ENCODE peak calls at places on chromosome 11, in four cellular contexts. R is RWPE2, F is sigmoid colon, J is ascending aorta. O is an unnamed sample.

GRCh38 chr11:123033895-123034294 is 28.0 kb downstream of the HSPA8 start:
- DNase-seq in J (no peak), F (no peak), R (no peak), O (no peak)

GRCh38 chr11:132062541-132062940 is 692.1 kb downstream of the NTM start:
- DNase-seq in R (no peak), F (no peak), J (no peak), O (no peak)

GRCh38 chr11:74318241-74318932 is 6.9 kb upstream of the P4HA3 start:
- DNase-seq in J (no peak), R (no peak), F (no peak), O (no peak)

GRCh38 chr11:130068986-130069683 is 559 bp upstream of the APLP2 start:
- DNase-seq in J (peak), R (peak), F (peak), O (no peak)

GRCh38 chr11:96614846-96615245 is 225.0 kb downstream of the JRKL start:
- DNase-seq in R (no peak), J (no peak), F (no peak), O (no peak)

GRCh38 chr11:61277973-61278565 is 17.0 kb downstream of the VWCE start:
- DNase-seq in F (no peak), J (no peak), R (no peak), O (no peak)

GRCh38 chr11:109795234-109795633 is 298.0 kb upstream of the ZC3H12C start:
- DNase-seq in J (no peak), F (no peak), R (no peak), O (no peak)

GRCh38 chr11:70024036-70024772 is 53.9 kb upstream of the ANO1 start:
- DNase-seq in J (peak), R (no peak), F (no peak), O (no peak)

GRCh38 chr11:128936546-128937275 is 6.0 kb downstream of the TP53AIP1 start:
- DNase-seq in F (no peak), J (no peak), R (no peak), O (no peak)

GRCh38 chr11:77147668-77148321 is 19.7 kb downstream of the MYO7A start:
- DNase-seq in J (no peak), R (no peak), F (no peak), O (no peak)

GRCh38 chr11:77457340-77457739 is 16.6 kb downstream of the PAK1 start:
- DNase-seq in J (no peak), R (no peak), F (no peak), O (no peak)

GRCh38 chr11:111602865-111603632 is 800 bp downstream of the SIK2 start:
- DNase-seq in J (peak), F (peak), R (peak), O (no peak)

GRCh38 chr11:68039526-68040086 is 781 bp downstream of the TCIRG1 start:
- DNase-seq in R (no peak), J (no peak), F (peak), O (no peak)

GRCh38 chr11:79340535-79340934 is 100.3 kb downstream of the TENM4 start:
- DNase-seq in J (no peak), R (no peak), F (no peak), O (no peak)

GRCh38 chr11:102177974-102178631 is 67.9 kb downstream of the YAP1 start:
- DNase-seq in R (no peak), J (no peak), F (no peak), O (no peak)

GRCh38 chr11:132402056-132402684 is 1031.8 kb downstream of the NTM start:
- DNase-seq in R (no peak), J (no peak), F (no peak), O (no peak)

GRCh38 chr11:14148653-14149273 is 186.2 kb downstream of the SPON1 start:
- DNase-seq in R (no peak), F (no peak), J (no peak), O (no peak)

GRCh38 chr11:77217156-77217555 is 84.3 kb downstream of the GDPD4 start:
- DNase-seq in R (no peak), F (no peak), J (no peak), O (no peak)

GRCh38 chr11:72116019-72116755 is 3.7 kb upstream of the ANAPC15 start:
- DNase-seq in F (no peak), J (peak), R (no peak), O (no peak)

GRCh38 chr11:128905345-128906184 is 14.4 kb downstream of the KCNJ5 start:
- DNase-seq in R (no peak), F (no peak), J (no peak), O (no peak)

GRCh38 chr11:19598456-19598855 is 114.2 kb upstream of the NAV2 start:
- DNase-seq in R (no peak), F (no peak), J (no peak), O (no peak)

GRCh38 chr11:37124384-37124783 is 526.3 kb upstream of the RAG2 start:
- DNase-seq in J (no peak), R (no peak), F (no peak), O (no peak)

GRCh38 chr11:3880724-3881123 is 25.3 kb downstream of the STIM1 start:
- DNase-seq in F (no peak), R (no peak), J (no peak), O (no peak)

GRCh38 chr11:3879967-3880542 is 24.6 kb downstream of the STIM1 start:
- DNase-seq in F (no peak), R (no peak), J (no peak), O (no peak)

GRCh38 chr11:3879216-3879966 is 23.9 kb downstream of the STIM1 start:
- DNase-seq in F (no peak), R (no peak), J (no peak), O (no peak)

GRCh38 chr11:3885855-3886254 is 30.4 kb downstream of the STIM1 start:
- DNase-seq in J (no peak), F (no peak), R (no peak), O (no peak)

DNA sequence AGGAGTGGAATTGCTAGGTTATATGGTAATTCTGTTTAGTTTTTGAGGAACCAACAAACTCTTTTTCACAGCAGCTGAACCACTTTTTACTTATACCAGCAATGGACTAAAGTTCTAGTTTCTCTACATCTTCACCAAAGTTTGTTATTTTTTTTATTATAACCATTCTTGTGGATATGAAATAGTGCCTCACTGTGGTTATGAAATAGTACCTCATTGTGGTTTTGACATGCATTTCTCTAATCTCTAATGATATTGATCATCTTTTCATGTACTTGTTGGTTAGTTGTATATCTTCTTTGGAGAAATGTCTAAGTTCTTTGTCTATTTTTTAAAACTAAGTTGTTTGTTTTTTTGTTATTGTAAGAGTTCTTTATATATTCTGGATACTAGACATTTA is 27.2 kb downstream of the STIM1 start:
- DNase-seq in R (no peak), F (no peak), J (no peak), O (no peak)
- TF ChIP-seq CTCF in R (no peak), F (no peak), J (no peak), O (no peak)

GRCh38 chr11:46612326-46612725 is 4.7 kb downstream of the HARBI1 start:
- DNase-seq in J (no peak), R (no peak), F (no peak), O (no peak)

GRCh38 chr11:46615756-46616155 is 1.3 kb downstream of the HARBI1 start:
- DNase-seq in R (no peak), J (no peak), F (no peak), O (no peak)

GRCh38 chr11:46616551-46617450 is at the start of gene HARBI1:
- DNase-seq in F (peak), J (peak), R (peak), O (peak)

GRCh38 chr11:46618789-46619188 is 1.4 kb downstream of the ATG13 start:
- DNase-seq in J (no peak), R (no peak), F (no peak), O (no peak)

DNA sequence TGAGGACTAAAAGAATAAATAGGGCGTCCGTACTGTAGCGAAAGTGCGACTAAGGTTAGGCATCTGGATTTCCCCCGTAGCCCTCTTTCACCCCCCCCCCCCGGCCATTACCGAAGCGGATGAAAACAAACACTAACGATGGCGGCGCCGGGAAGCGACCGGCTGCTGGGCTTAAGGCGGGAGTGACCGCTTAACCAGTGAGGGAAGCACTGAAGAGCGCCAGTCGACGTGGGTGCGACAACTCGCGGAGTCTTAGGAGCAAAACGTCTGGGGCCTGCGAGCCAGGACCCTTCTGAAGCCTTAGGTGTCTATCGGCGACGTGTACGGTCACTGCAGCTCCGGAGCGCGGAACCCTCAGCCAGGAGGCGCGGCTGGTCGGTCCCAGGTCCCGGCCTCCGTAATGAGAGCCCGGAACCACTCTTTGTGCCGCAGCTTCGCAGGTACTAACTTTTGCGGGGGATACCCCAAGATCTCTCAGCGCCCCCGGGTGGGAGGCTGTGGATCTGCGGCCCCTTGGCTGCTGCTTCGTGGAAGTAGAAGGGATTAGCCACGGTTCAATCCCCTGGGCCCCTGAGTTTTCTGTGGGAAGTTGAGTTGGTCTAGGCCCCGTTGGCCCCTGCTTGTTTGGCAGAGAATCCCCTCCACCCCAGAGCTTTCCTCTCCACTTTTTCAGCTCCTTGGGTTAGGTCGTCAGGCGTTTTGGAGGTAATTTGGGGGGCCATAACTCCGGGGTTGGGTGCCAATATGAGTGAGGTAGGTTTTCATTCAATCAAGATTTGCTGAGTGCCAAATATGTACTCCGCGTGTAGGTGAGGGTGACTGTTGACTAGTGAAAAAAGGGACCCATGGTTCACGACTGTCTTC is at the start of gene ATG13:
- DNase-seq in J (peak), F (peak), R (peak), O (peak)
- TF ChIP-seq CTCF in J (peak), F (peak), R (peak), O (no peak)

GRCh38 chr11:57639321-57640067 is 10.2 kb downstream of the YPEL4 start:
- DNase-seq in R (no peak), J (no peak), F (no peak), O (no peak)
- TF ChIP-seq CTCF in R (no peak), J (no peak), F (no peak), O (no peak)

GRCh38 chr11:126359431-126360048 is 4.1 kb downstream of the ST3GAL4 start:
- DNase-seq in J (no peak), R (peak), F (peak), O (no peak)
- TF ChIP-seq CTCF in J (peak), R (no peak), F (no peak), O (no peak)

O was measured in omental fat pad.